ENCODE peak calls at places on chromosomes 4 and X, in nine cellular contexts. J, S, V, F, O, D, P, R and U are unnamed samples.

GRCh38 chr4:87005690-87006461 is 71.1 kb downstream of the AFF1 start:
- DNase-seq in R (no peak), P (no peak), O (peak), J (peak), F (peak), V (no peak), S (no peak), D (no peak), U (no peak)

GRCh38 chr4:16034010-16034829 is 49.6 kb downstream of the PROM1 start:
- DNase-seq in O (no peak), S (no peak), D (no peak), P (no peak), V (no peak), J (no peak), F (no peak), R (peak), U (no peak)

GRCh38 chr4:159216834-159217233 is 114.0 kb downstream of the RAPGEF2 start:
- DNase-seq in O (no peak), J (no peak), R (no peak), S (no peak), P (no peak), F (peak), D (no peak), V (no peak), U (no peak)

GRCh38 chr4:105023668-105024055 is 123.0 kb upstream of the TET2 start:
- DNase-seq in D (no peak), V (no peak), J (no peak), R (no peak), P (no peak), S (no peak), F (no peak), O (no peak), U (no peak)

GRCh38 chrX:13340182-13340791 is 20.4 kb upstream of the ATXN3L start:
- DNase-seq in J (no peak), P (no peak), F (no peak), O (no peak), D (no peak), R (no peak), S (no peak), V (no peak), U (no peak)

GRCh38 chrX:139823806-139824205 is 109.0 kb downstream of the ATP11C start:
- DNase-seq in F (no peak), R (peak), S (no peak), P (no peak), J (no peak), D (peak), O (no peak), V (no peak), U (no peak)

GRCh38 chr4:153327247-153327646 is 17.2 kb upstream of the MND1 start:
- DNase-seq in R (no peak), S (no peak), F (no peak), D (no peak), J (no peak), V (no peak), O (no peak), P (no peak), U (no peak)

GRCh38 chr4:82076359-82076758 is 297.4 kb downstream of the HNRNPD start:
- DNase-seq in P (no peak), D (no peak), J (no peak), F (no peak), S (no peak), O (no peak), V (no peak), R (no peak), U (no peak)

GRCh38 chr4:6425911-6426310 is 46.5 kb downstream of the PPP2R2C start:
- DNase-seq in V (no peak), J (no peak), F (no peak), S (no peak), D (no peak), O (no peak), P (no peak), R (no peak), U (no peak)

GRCh38 chr4:83722730-83723269 is 186.9 kb downstream of the GPAT3 start:
- DNase-seq in R (no peak), F (no peak), D (no peak), P (no peak), V (no peak), S (no peak), O (no peak), J (no peak), U (no peak)

GRCh38 chr4:78152795-78153194 is 95.7 kb downstream of the FRAS1 start:
- DNase-seq in P (no peak), S (no peak), O (no peak), V (no peak), D (no peak), R (no peak), F (no peak), J (no peak), U (no peak)

GRCh38 chr4:186685744-186686143 is 37.9 kb downstream of the FAT1 start:
- DNase-seq in V (no peak), R (peak), F (no peak), O (no peak), P (no peak), D (peak), S (no peak), J (no peak), U (no peak)

GRCh38 chr4:163697121-163697520 is 202.6 kb downstream of the TMA16 start:
- DNase-seq in R (no peak), P (no peak), D (no peak), V (no peak), J (no peak), F (no peak), S (no peak), O (no peak), U (no peak)

GRCh38 chr4:828641-829271 is 2.8 kb upstream of the CPLX1 start:
- DNase-seq in F (no peak), O (no peak), R (no peak), P (no peak), V (no peak), D (peak), J (no peak), S (peak), U (peak)